ENCODE peak calls at places on chromosomes 7 and 10, in ten cellular contexts. J is left ventricle myocardium superior; S is lower lobe of right lung; Q is activated CD8-positive, alpha-beta memory T cell treated with anti-CD3 and anti-CD28 coated beads, Interleukin-2, amount 10 ng/mL, durations not matched to agents 7 days and 5 days; Y is stimulated activated naive CD8-positive, alpha-beta T cell treated with anti-CD3 and anti-CD28 coated beads, Interleukin-15, Interleukin-2, amounts not matched to agents 100 U/mL and 50 U/mL, for 24 hours; T is heart right ventricle; R is stimulated activated memory B cell treated with anti-CD40 and anti-IgM and Interleukin-4, amounts not matched to agents 10 μg/mL and 1 μg/mL and 100 μg/mL, for 72 hours; L is right cardiac atrium; M is CD4-positive, CD25-positive, alpha-beta regulatory T cell; I is activated CD8-positive, alpha-beta T cell treated with anti-CD3 and anti-CD28 coated beads, Interleukin-2, amount 10 ng/mL, durations not matched to agents 7 days and 5 days. N is an unnamed sample.

GRCh38 chr7:128164955-128165670 is 76.0 kb upstream of the LEP start:
- ATAC-seq in R (no peak), M (no peak), Q (no peak), L (no peak), S (no peak), J (no peak), T (no peak), Y (no peak), I (no peak), N (no peak)

GRCh38 chr7:150379590-150380379 is 655 bp downstream of the ZNF775 start:
- ATAC-seq in R (peak), Y (no peak), I (no peak), Q (no peak), J (peak), L (no peak), T (no peak), S (peak), M (no peak), N (no peak)

GRCh38 chr7:139598642-139599041 is 75.2 kb downstream of the CLEC2L start:
- ATAC-seq in M (no peak), S (no peak), L (peak), T (peak), I (no peak), R (no peak), Q (no peak), Y (no peak), J (peak), N (no peak)

GRCh38 chr7:66871076-66871475 is 49.9 kb upstream of the TMEM248 start:
- ATAC-seq in Y (no peak), L (no peak), J (no peak), I (no peak), Q (no peak), S (no peak), T (no peak), R (no peak), M (no peak), N (no peak)

GRCh38 chr7:34322841-34323240 is 335.2 kb upstream of the NPSR1 start:
- ATAC-seq in L (no peak), S (no peak), R (no peak), Q (no peak), T (no peak), I (no peak), M (no peak), Y (peak), J (no peak), N (peak)

GRCh38 chr7:8155836-8156235 is 106.1 kb downstream of the ICA1 start:
- ATAC-seq in L (no peak), I (no peak), S (no peak), R (no peak), T (no peak), J (no peak), Y (no peak), Q (no peak), M (no peak), N (no peak)

GRCh38 chr7:117858731-117859130 is 14.5 kb downstream of the CTTNBP2 start:
- ATAC-seq in Q (no peak), S (no peak), M (no peak), Y (no peak), J (no peak), T (no peak), I (no peak), R (no peak), L (no peak), N (no peak)

GRCh38 chr7:30920584-30921539 is 9.2 kb downstream of the AQP1 start:
- ATAC-seq in L (peak), Y (no peak), J (peak), Q (no peak), R (no peak), M (no peak), S (peak), I (no peak), T (peak), N (no peak)

GRCh38 chr7:41065663-41066062 is 637.2 kb downstream of the INHBA start:
- ATAC-seq in Q (no peak), I (no peak), Y (no peak), L (no peak), R (no peak), S (no peak), T (no peak), M (no peak), J (no peak), N (no peak)

GRCh38 chr10:30596037-30596436 is 33.5 kb downstream of the LYZL2 start:
- ATAC-seq in I (no peak), Y (no peak), Q (no peak), J (no peak), M (no peak), T (no peak), L (no peak), R (no peak), S (no peak), N (no peak)